ENCODE peak calls at places on chromosome 20, in six cellular contexts. M, P, O, F, C and X are unnamed samples. For H3K4me1, the result is how much of the 10 kb centered on the place peaks cover.

GRCh38 chr20:61192254-61192950 is 59.7 kb upstream of the CDH4 start:
- DNase-seq in M (no peak), P (no peak), O (no peak), F (no peak), C (no peak), X (no peak)

GRCh38 chr20:19336601-19337000 is 124.2 kb downstream of the SLC24A3 start:
- DNase-seq in M (no peak), P (no peak), O (no peak), F (no peak), C (no peak), X (no peak)

GRCh38 chr20:6081236-6081635 is 27.4 kb upstream of the LRRN4 start:
- DNase-seq in M (no peak), P (peak), O (peak), F (no peak), C (no peak), X (no peak)

GRCh38 chr20:60053125-60053812 is 95.0 kb downstream of the CDH26 start:
- DNase-seq in M (no peak), P (no peak), O (no peak), F (no peak), C (no peak), X (peak)

GRCh38 chr20:40704828-40705227 is 15.8 kb upstream of the MAFB start:
- DNase-seq in M (no peak), P (no peak), O (no peak), F (no peak), C (no peak), X (no peak)

GRCh38 chr20:33515569-33516216 is 25.8 kb downstream of the CBFA2T2 start:
- DNase-seq in M (no peak), P (no peak), O (peak), F (no peak), C (no peak), X (no peak)

GRCh38 chr20:43938017-43938655 is 23.5 kb downstream of the TOX2 start:
- DNase-seq in M (no peak), P (no peak), O (no peak), F (no peak), C (no peak), X (no peak)

GRCh38 chr20:62557425-62557824 is 81.6 kb upstream of the GATA5 start:
- DNase-seq in M (no peak), P (peak), O (peak), F (no peak), C (no peak), X (peak)

GRCh38 chr20:46206025-46206424 is 87.9 kb downstream of the CD40 start:
- DNase-seq in M (no peak), P (peak), O (peak), F (peak), C (no peak), X (peak)

GRCh38 chr20:33229843-33230242 is 6.0 kb upstream of the BPIFA1 start:
- DNase-seq in M (no peak), P (no peak), O (no peak), F (no peak), C (no peak), X (no peak)

GRCh38 chr20:63259734-63260460 is 5.6 kb upstream of the NKAIN4 start:
- DNase-seq in M (no peak), P (no peak), O (no peak), F (no peak), C (no peak), X (no peak)

GRCh38 chr20:18702736-18703135 is 110.8 kb upstream of the SCP2D1 start:
- DNase-seq in M (no peak), P (peak), O (no peak), F (no peak), C (peak), X (no peak)

GRCh38 chr20:61426361-61426760 is 174.3 kb downstream of the CDH4 start:
- DNase-seq in M (no peak), P (no peak), O (no peak), F (no peak), C (no peak), X (no peak)

GRCh38 chr20:21096321-21097043 is 9.7 kb downstream of the LINC00237 start:
- DNase-seq in M (no peak), P (no peak), O (peak), F (no peak), C (no peak), X (peak)

GRCh38 chr20:62897666-62898065 is 28.6 kb downstream of the DIDO1 start:
- DNase-seq in M (no peak), P (no peak), O (no peak), F (peak), C (no peak), X (no peak)

GRCh38 chr20:32477594-32478512 is 107.3 kb downstream of the NOL4L start:
- DNase-seq in M (no peak), P (no peak), O (no peak), F (no peak), C (no peak), X (no peak)

GRCh38 chr20:8074931-8075330 is 55.4 kb upstream of the TMX4 start:
- DNase-seq in M (no peak), P (no peak), O (no peak), F (no peak), C (no peak), X (no peak)

GRCh38 chr20:47776639-47777038 is 8.6 kb downstream of the SULF2 start:
- DNase-seq in M (no peak), P (no peak), O (no peak), F (no peak), C (no peak), X (no peak)

GRCh38 chr20:62792940-62793756 is 3.1 kb upstream of the MRGBP start:
- DNase-seq in M (no peak), P (no peak), O (no peak), F (no peak), C (no peak), X (no peak)

GRCh38 chr20:19426356-19426755 is 213.9 kb downstream of the SLC24A3 start:
- DNase-seq in M (no peak), P (no peak), O (no peak), F (no peak), C (no peak), X (no peak)

GRCh38 chr20:63756648-63756991 is 17.0 kb downstream of the SLC2A4RG start:
- DNase-seq in M (no peak), P (no peak), O (no peak), F (no peak), C (no peak), X (no peak)

GRCh38 chr20:61817061-61817460 is 248.6 kb downstream of the TAF4 start:
- DNase-seq in M (no peak), P (no peak), O (no peak), F (no peak), C (no peak), X (no peak)

GRCh38 chr20:3803289-3803688 is 7.2 kb downstream of the CDC25B start:
- DNase-seq in M (no peak), P (no peak), O (no peak), F (peak), C (no peak), X (no peak)

GRCh38 chr20:3803854-3804253 is 7.7 kb downstream of the CDC25B start:
- DNase-seq in M (no peak), P (no peak), O (no peak), F (peak), C (no peak), X (no peak)

GRCh38 chr20:3804781-3805180 is 8.7 kb downstream of the CDC25B start:
- DNase-seq in M (no peak), P (no peak), O (no peak), F (peak), C (no peak), X (no peak)

GRCh38 chr20:3805594-3806264 is 9.6 kb downstream of the CDC25B start:
- DNase-seq in M (no peak), P (no peak), O (peak), F (peak), C (no peak), X (no peak)

GRCh38 chr20:3804254-3804751 is 8.2 kb downstream of the CDC25B start:
- DNase-seq in M (peak), P (no peak), O (no peak), F (peak), C (no peak), X (no peak)
- H3K4me1 ChIP-seq in M (half or more), P (under half), O (under half), F (half or more), C (half or more), X (under half)

DNA sequence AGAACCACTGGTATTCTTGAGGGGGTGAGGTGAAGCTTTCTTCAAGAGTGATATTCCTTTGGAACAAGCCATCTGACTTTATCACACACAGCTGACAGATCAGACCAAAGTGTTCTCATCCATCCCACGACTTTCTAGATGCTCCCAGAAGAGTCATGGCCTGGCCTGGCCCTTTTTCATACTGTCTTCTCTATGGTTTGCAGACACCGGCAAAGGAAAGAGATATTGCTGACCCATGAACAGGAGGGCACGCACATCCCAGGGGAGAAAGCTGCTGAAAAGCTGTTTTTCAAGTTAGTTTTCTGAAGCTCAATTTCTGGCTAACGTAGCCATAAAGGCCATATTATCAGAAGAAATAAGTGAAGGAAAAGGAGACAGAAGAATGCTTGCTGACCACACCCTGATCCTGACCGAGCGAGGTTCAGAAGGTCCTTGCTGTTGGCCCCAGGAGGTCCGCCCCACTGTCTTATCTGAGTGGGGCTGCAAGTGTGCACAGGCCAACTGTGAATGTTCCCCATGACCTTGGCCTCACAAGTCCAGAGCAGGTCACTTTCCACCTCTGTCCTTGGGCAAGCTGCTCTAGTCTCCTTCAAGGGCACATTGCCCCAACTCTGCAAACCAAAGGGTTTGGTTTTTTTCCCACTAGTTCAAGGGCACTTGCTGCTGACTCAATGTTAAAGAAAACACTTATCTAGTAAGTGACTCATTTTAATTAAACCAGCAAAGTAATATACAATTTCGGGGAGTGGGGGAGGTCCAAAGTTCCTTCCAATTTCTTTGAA is 2.0 kb downstream of the ACSS1 start:
- DNase-seq in M (no peak), P (no peak), O (peak), F (no peak), C (no peak), X (no peak)
- H3K4me1 ChIP-seq in M (under half), P (half or more), O (under half), F (half or more), C (half or more), X (under half)

GRCh38 chr20:50112512-50113419 is at the start of gene UBE2V1:
- DNase-seq in M (no peak), P (peak), O (peak), F (peak), C (peak), X (peak)
- H3K4me1 ChIP-seq in M (under half), P (half or more), O (half or more), F (half or more), C (half or more), X (under half)

DNA sequence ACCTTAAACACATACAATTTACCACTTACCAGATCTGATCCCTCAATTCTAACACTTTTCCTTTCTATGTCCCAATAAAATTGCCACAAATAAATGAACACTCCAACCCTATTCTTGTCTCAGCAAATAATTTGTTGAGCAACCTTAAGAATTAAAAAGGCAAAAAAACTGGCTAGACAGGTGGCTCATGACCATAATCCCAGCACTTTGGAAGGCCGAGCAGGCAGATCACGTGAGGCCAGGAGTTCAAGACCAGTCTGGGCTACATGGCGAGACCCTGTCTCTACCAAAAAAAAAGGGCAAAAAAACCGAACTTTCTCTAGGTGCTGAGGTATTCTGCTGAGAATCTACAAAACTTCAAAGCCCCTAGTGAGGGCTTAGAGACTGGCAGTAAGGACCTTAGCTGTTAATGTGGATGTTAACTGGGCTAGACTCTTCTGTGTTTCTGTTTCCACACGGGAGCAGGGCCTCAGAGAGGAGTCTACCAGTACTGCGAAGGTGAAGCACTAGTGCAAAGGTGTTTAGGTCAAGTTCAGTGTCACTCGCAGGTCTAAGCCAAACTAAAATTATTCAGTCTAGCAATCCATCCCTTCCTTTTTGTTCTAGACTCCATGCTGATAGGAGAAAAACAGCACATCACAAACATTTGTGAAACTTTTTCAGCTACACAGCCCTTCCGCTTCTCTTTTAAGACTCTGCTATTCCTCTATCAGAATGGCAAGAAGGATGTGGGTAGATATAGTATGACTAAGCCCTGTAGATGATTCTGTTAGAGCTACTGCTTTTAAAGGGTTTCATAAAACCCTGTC is 2.6 kb downstream of the FASTKD5 start:
- DNase-seq in M (no peak), P (no peak), O (no peak), F (no peak), C (no peak), X (no peak)
- H3K4me1 ChIP-seq in M (under half), P (half or more), O (under half), F (under half), C (half or more), X (under half)

GRCh38 chr20:49278817-49279676 is 1.2 kb upstream of the ZNFX1 start:
- DNase-seq in M (peak), P (no peak), O (no peak), F (peak), C (no peak), X (peak)

GRCh38 chr20:49277786-49278035 is 146 bp downstream of the ZNFX1 start:
- DNase-seq in M (no peak), P (no peak), O (no peak), F (no peak), C (no peak), X (no peak)

GRCh38 chr20:49279677-49280462 is 2.0 kb upstream of the ZNFX1 start:
- DNase-seq in M (no peak), P (no peak), O (no peak), F (no peak), C (no peak), X (no peak)

GRCh38 chr20:49276895-49277785 is 717 bp downstream of the ZNFX1 start:
- DNase-seq in M (no peak), P (peak), O (peak), F (peak), C (peak), X (peak)

GRCh38 chr20:49278036-49278816 is at the start of gene ZNFX1:
- DNase-seq in M (peak), P (peak), O (peak), F (peak), C (peak), X (peak)
- H3K4me1 ChIP-seq in M (under half), P (half or more), O (half or more), F (half or more), C (half or more), X (under half)

DNA sequence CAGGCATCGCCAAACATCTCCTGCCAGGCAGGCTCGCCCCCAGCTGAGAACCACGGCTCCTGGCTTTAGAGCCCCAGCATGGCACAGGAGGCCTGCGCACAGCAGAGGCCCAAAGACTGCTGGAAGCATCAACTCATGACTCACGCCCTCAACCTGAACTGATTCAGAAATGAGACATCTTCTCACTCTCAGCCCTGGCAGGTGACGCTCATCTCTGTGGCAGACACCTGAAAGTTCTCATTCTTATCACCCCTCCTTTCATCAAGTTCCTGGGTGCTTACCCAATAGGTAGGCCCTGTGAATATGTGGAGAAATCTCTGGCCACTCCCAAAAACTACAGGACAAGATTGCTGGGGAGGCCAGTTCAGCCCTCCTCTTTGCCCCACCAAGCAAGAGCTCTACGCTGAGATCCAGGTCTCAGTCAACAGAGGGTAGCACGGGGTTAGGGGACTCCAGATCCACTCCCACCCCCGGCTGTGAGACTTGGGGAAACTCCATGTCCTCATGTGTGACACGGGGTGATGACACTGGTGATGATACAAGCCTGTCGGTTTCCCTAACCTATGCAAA is 11.3 kb downstream of the NFATC2 start:
- DNase-seq in M (peak), P (no peak), O (peak), F (no peak), C (no peak), X (no peak)
- H3K4me1 ChIP-seq in M (under half), P (under half), O (under half), F (under half), C (half or more), X (under half)